ENCODE peak calls at places on chromosomes 1 and 21, in eight cellular contexts. F is Calu3, B is foreskin fibroblast, N is lower leg skin, J is hepatocyte, U is endothelial cell, H is body of pancreas, A is GM06990. D is an unnamed sample.

GRCh38 chr1:68111804-68112436 is 61.5 kb upstream of the DIRAS3 start:
- DNase-seq in F (peak), B (peak), N (peak), J (peak), U (peak), H (peak), A (no peak), D (no peak)

GRCh38 chr1:113804421-113805255 is 7.6 kb downstream of the RSBN1 start:
- DNase-seq in F (no peak), B (peak), N (no peak), J (peak), U (no peak), H (peak), A (no peak), D (no peak)

GRCh38 chr1:39509360-39510009 is 18.0 kb downstream of the BMP8A start:
- DNase-seq in F (no peak), B (no peak), N (no peak), J (no peak), U (no peak), H (no peak), A (peak), D (peak)

GRCh38 chr1:185559684-185560310 is 174.4 kb upstream of the HMCN1 start:
- DNase-seq in F (peak), B (peak), N (no peak), J (peak), U (peak), H (peak), A (peak), D (peak)

GRCh38 chr1:226625832-226626576 is 77.4 kb downstream of the STUM start:
- DNase-seq in F (no peak), B (no peak), N (peak), J (no peak), U (no peak), H (no peak), A (no peak), D (no peak)

GRCh38 chr21:42047821-42048613 is 23.1 kb upstream of the UMODL1 start:
- DNase-seq in F (no peak), B (peak), N (no peak), J (no peak), U (no peak), H (peak), A (no peak), D (peak)

GRCh38 chr1:22471610-22472009 is 20.0 kb downstream of the ZBTB40 start:
- DNase-seq in F (no peak), B (no peak), N (no peak), J (no peak), U (no peak), H (no peak), A (no peak), D (no peak)

GRCh38 chr1:7299329-7299799 is 471.7 kb upstream of the VAMP3 start:
- DNase-seq in F (peak), B (peak), N (peak), J (peak), U (no peak), H (peak), A (no peak), D (no peak)

GRCh38 chr1:246176126-246177024 is 330.7 kb downstream of the SMYD3 start:
- DNase-seq in F (peak), B (no peak), N (no peak), J (no peak), U (no peak), H (peak), A (no peak), D (no peak)

GRCh38 chr1:38138498-38139233 is 92.1 kb upstream of the POU3F1 start:
- DNase-seq in F (no peak), B (peak), N (peak), J (peak), U (no peak), H (peak), A (no peak), D (peak)

GRCh38 chr1:211285196-211285595 is 26.0 kb downstream of the RCOR3 start:
- DNase-seq in F (no peak), B (no peak), N (no peak), J (no peak), U (no peak), H (no peak), A (no peak), D (no peak)

GRCh38 chr1:203656796-203657620 is 30.4 kb downstream of the ATP2B4 start:
- DNase-seq in F (no peak), B (no peak), N (no peak), J (no peak), U (no peak), H (no peak), A (no peak), D (no peak)

GRCh38 chr1:17621691-17622090 is 82.2 kb downstream of the ARHGEF10L start:
- DNase-seq in F (no peak), B (no peak), N (no peak), J (no peak), U (no peak), H (no peak), A (no peak), D (no peak)

GRCh38 chr1:65679773-65680172 is 112.9 kb upstream of the PDE4B start:
- DNase-seq in F (no peak), B (no peak), N (no peak), J (no peak), U (no peak), H (no peak), A (no peak), D (no peak)

GRCh38 chr1:67018574-67018973 is 35.4 kb downstream of the SLC35D1 start:
- DNase-seq in F (no peak), B (no peak), N (no peak), J (no peak), U (no peak), H (no peak), A (no peak), D (no peak)

GRCh38 chr21:35791541-35792335 is 268.6 kb downstream of the SETD4 start:
- DNase-seq in F (no peak), B (no peak), N (no peak), J (no peak), U (no peak), H (no peak), A (no peak), D (no peak)

GRCh38 chr1:6116137-6116536 is 64.0 kb downstream of the CHD5 start:
- DNase-seq in F (no peak), B (peak), N (no peak), J (no peak), U (no peak), H (no peak), A (no peak), D (no peak)

GRCh38 chr1:230345139-230345885 is 80.8 kb downstream of the PGBD5 start:
- DNase-seq in F (no peak), B (no peak), N (no peak), J (no peak), U (no peak), H (peak), A (no peak), D (no peak)

GRCh38 chr1:44318097-44319088 is 36.7 kb downstream of the ERI3 start:
- DNase-seq in F (peak), B (peak), N (no peak), J (peak), U (peak), H (peak), A (no peak), D (peak)

GRCh38 chr1:206695751-206696150 is 11.0 kb downstream of the MAPKAPK2 start:
- DNase-seq in F (no peak), B (no peak), N (no peak), J (no peak), U (no peak), H (no peak), A (no peak), D (no peak)

GRCh38 chr1:202131956-202132821 is 9.5 kb downstream of the GPR37L1 start:
- DNase-seq in F (peak), B (peak), N (no peak), J (no peak), U (no peak), H (peak), A (no peak), D (no peak)

GRCh38 chr1:39102537-39103320 is 76.6 kb downstream of the NDUFS5 start:
- DNase-seq in F (peak), B (peak), N (peak), J (peak), U (no peak), H (peak), A (peak), D (peak)

GRCh38 chr1:244200596-244200995 is 149.5 kb downstream of the ZBTB18 start:
- DNase-seq in F (no peak), B (no peak), N (no peak), J (no peak), U (no peak), H (no peak), A (no peak), D (no peak)

GRCh38 chr1:75908717-75909152 is 23.5 kb downstream of the ASB17 start:
- DNase-seq in F (peak), B (peak), N (no peak), J (peak), U (peak), H (no peak), A (peak), D (peak)
- TF ChIP-seq CTCF in F (peak), B (peak), N (no peak), J (peak), U (no peak), H (no peak), A (peak), D (peak)

DNA sequence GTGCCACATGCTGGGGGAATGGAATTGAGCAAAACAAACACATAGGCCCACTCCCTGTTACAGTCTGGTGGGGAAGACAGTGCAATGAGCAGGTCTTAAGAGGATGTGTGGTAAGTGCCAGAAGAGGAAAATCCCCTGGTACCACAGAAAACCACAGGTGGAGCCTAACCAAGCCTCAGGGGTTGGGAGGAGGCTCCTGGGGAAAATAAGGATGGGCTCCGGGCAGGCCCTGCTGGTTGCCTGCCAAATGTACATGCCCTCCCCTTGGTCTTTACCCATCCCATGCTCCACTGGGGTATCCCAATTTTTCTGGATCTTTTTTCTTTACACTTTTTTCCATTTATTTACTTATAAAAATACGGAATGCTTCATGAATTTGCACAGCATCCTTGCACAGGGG is 40.4 kb downstream of the ATP1A1 start:
- DNase-seq in F (no peak), B (no peak), N (peak), J (no peak), U (no peak), H (no peak), A (no peak), D (no peak)
- TF ChIP-seq CTCF in F (no peak), B (no peak), N (no peak), J (no peak), U (no peak), H (no peak), A (no peak), D (no peak)

GRCh38 chr1:53708687-53709086 is 30.3 kb downstream of the GLIS1 start:
- DNase-seq in F (no peak), B (no peak), N (no peak), J (no peak), U (no peak), H (no peak), A (no peak), D (no peak)

GRCh38 chr1:53704804-53705445 is 34.0 kb downstream of the GLIS1 start:
- DNase-seq in F (no peak), B (no peak), N (no peak), J (no peak), U (no peak), H (no peak), A (no peak), D (no peak)

GRCh38 chr1:53704304-53704703 is 34.7 kb downstream of the GLIS1 start:
- DNase-seq in F (no peak), B (no peak), N (no peak), J (no peak), U (no peak), H (no peak), A (no peak), D (no peak)

GRCh38 chr1:53705446-53706096 is 33.4 kb downstream of the GLIS1 start:
- DNase-seq in F (no peak), B (no peak), N (no peak), J (no peak), U (no peak), H (no peak), A (no peak), D (no peak)

GRCh38 chr1:53706356-53706755 is 32.6 kb downstream of the GLIS1 start:
- DNase-seq in F (no peak), B (no peak), N (no peak), J (no peak), U (no peak), H (no peak), A (no peak), D (no peak)
- TF ChIP-seq CTCF in F (no peak), B (no peak), N (no peak), J (no peak), U (no peak), H (no peak), A (no peak), D (no peak)

GRCh38 chr21:38171723-38172344 is 85.0 kb upstream of the KCNJ15 start:
- DNase-seq in F (peak), B (peak), N (no peak), J (peak), U (peak), H (no peak), A (no peak), D (no peak)
- TF ChIP-seq CTCF in F (no peak), B (peak), N (no peak), J (peak), U (no peak), H (no peak), A (no peak), D (peak)

DNA sequence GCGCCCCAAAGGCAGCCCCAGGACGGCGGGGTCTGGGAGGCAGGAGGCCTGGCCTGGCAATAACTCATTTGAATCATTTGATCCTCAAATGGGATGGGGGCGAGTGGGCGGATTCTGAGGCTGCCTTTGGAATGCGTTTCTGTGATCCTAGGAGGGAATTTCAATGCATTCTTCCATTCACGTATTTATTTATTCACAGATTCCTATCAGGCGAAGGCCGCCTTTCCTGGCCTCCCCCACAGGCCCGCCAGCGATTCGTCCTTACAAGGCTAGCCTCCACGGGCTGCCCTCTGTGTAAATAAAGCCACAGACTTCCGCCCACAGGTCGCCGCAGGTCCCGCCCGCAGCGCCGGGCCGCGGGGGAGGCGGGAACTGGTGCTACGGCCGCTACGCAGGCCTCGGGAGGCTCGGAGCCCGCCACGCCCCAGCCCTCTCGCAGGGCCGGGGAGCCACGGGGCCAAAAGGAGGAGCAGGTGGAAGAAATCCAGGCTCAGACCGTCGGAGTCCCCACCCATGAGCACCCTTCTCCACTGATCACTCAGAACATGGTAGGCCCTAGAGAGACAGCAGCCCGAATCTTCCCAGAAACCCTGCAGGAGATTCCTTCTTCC is 31.3 kb upstream of the JUN start:
- DNase-seq in F (peak), B (peak), N (peak), J (peak), U (peak), H (peak), A (peak), D (peak)
- TF ChIP-seq CTCF in F (no peak), B (no peak), N (no peak), J (no peak), U (no peak), H (peak), A (no peak), D (no peak)

D was measured in GM13977.